ENCODE peak calls at places on chromosomes 12 and 14, in eight cellular contexts. T is hypothalamus; K is SW480; J is stimulated activated CD4-positive, alpha-beta T cell treated with anti-CD3 and anti-CD28 coated beads, Interleukin-15, amount 100 ng/mL, for 1 hour; X is heart right ventricle; M is glutamatergic neuron; U is NCI-H1105; W is CD4-positive, alpha-beta memory T cell. P is an unnamed sample.

GRCh38 chr12:77324763-77325468 is 259.5 kb upstream of the E2F7 start:
- DNase-seq in W (no peak), X (peak), J (no peak), T (no peak), M (peak), U (peak), K (peak), P (peak)

GRCh38 chr12:55930771-55931316 is at the start of gene DGKA:
- DNase-seq in W (peak), J (peak), T (no peak), K (peak), X (peak), U (no peak), M (no peak), P (peak)

GRCh38 chr12:60173213-60174170 is 577.7 kb downstream of the SLC16A7 start:
- DNase-seq in J (no peak), K (no peak), M (peak), U (no peak), X (no peak), T (no peak), W (no peak), P (no peak)

GRCh38 chr12:93960521-93960920 is 187.9 kb upstream of the PLXNC1 start:
- DNase-seq in W (no peak), K (no peak), X (no peak), M (no peak), J (no peak), T (no peak), U (no peak), P (peak)

GRCh38 chr14:39218171-39218769 is 15.4 kb upstream of the MIA2 start:
- DNase-seq in W (no peak), M (no peak), K (peak), X (no peak), T (no peak), U (no peak), J (no peak), P (no peak)

GRCh38 chr12:131229426-131230339 is 276.0 kb downstream of the ADGRD1 start:
- DNase-seq in X (peak), U (no peak), J (no peak), T (no peak), M (no peak), K (no peak), W (no peak), P (no peak)

GRCh38 chr12:108349245-108349644 is 10.1 kb upstream of the CMKLR1 start:
- DNase-seq in M (no peak), T (no peak), W (no peak), K (no peak), J (no peak), U (no peak), X (no peak), P (no peak)

GRCh38 chr14:60649815-60650381 is 621 bp upstream of the SIX1 start:
- DNase-seq in X (no peak), U (peak), W (no peak), J (no peak), M (peak), K (peak), T (no peak), P (no peak)

GRCh38 chr12:92439397-92439779 is 263.4 kb upstream of the PLEKHG7 start:
- DNase-seq in J (no peak), X (no peak), K (no peak), U (no peak), M (no peak), T (no peak), W (no peak), P (peak)

GRCh38 chr14:58626441-58626840 is 11.3 kb upstream of the DACT1 start:
- DNase-seq in K (no peak), U (no peak), X (no peak), W (no peak), M (no peak), T (no peak), J (no peak), P (peak)

GRCh38 chr14:96502621-96503251 is 554 bp downstream of the PAPOLA start:
- DNase-seq in T (no peak), U (peak), M (peak), W (no peak), K (peak), X (peak), J (no peak), P (peak)

GRCh38 chr12:121001841-121002483 is 14.3 kb downstream of the C12orf43 start:
- DNase-seq in K (no peak), W (no peak), U (no peak), X (no peak), J (no peak), M (no peak), T (no peak), P (no peak)

GRCh38 chr12:100404769-100405407 is 48.0 kb downstream of the SLC17A8 start:
- DNase-seq in X (no peak), K (no peak), J (no peak), T (no peak), M (peak), U (no peak), W (peak), P (peak)

GRCh38 chr12:91722072-91722471 is 423.6 kb downstream of the BTG1 start:
- DNase-seq in T (no peak), M (no peak), J (no peak), X (no peak), U (no peak), W (no peak), K (peak), P (no peak)

GRCh38 chr14:88919502-88919901 is 95.1 kb downstream of the TTC8 start:
- DNase-seq in T (no peak), W (no peak), X (no peak), M (no peak), J (no peak), U (no peak), K (no peak), P (no peak)

GRCh38 chr14:70278281-70278680 is 81.2 kb downstream of the COX16 start:
- DNase-seq in U (no peak), T (no peak), J (no peak), X (no peak), W (no peak), K (no peak), M (no peak), P (no peak)

GRCh38 chr14:74569826-74570591 is 42.0 kb downstream of the LTBP2 start:
- DNase-seq in J (no peak), X (no peak), W (no peak), K (no peak), M (no peak), T (no peak), U (no peak), P (no peak)

GRCh38 chr12:124228050-124228711 is 66.7 kb upstream of the RFLNA start:
- DNase-seq in X (no peak), J (no peak), M (no peak), T (no peak), K (peak), U (no peak), W (no peak), P (no peak)

GRCh38 chr14:101575581-101575980 is 14.3 kb downstream of the DIO3 start:
- DNase-seq in T (no peak), X (no peak), W (no peak), U (no peak), M (no peak), K (no peak), J (no peak), P (no peak)

P was measured in SK-MEL-5.